ENCODE peak calls at places on chromosomes 6 and 20, in eight cellular contexts. X is tibial nerve; T is stimulated activated CD8-positive, alpha-beta memory T cell treated with anti-CD3 and anti-CD28 coated beads, Interleukin-4, amount 100 ng/mL, for 1 hour; P is astrocyte of the cerebellum; J is activated naive CD4-positive, alpha-beta T cell treated with anti-CD3 and anti-CD28 coated beads, Interleukin-2, amount 50 U/mL, for 16 hours; N is heart left ventricle; W is sciatic nerve; I is MM.1S. U is an unnamed sample.
A peak's percentile ranks its signal among the peaks of the same experiment; 100 is the strongest.

GRCh38 chr20:50416269-50416863 is 93.8 kb upstream of the PTPN1 start:
- DNase-seq in X (no peak), T (no peak), P (no peak), J (no peak), N (no peak), W (no peak), I (no peak), U (no peak)

GRCh38 chr6:437042-437402 is 45.5 kb downstream of the IRF4 start:
- DNase-seq in X (no peak), T (no peak), P (no peak), J (no peak), N (no peak), W (no peak), I (no peak), U (no peak)

GRCh38 chr6:100774681-100775080 is 106.4 kb downstream of the ASCC3 start:
- DNase-seq in X (no peak), T (no peak), P (no peak), J (no peak), N (no peak), W (no peak), I (no peak), U (no peak)

GRCh38 chr20:19811231-19811630 is 53.2 kb downstream of the RIN2 start:
- DNase-seq in X (no peak), T (no peak), P (no peak), J (no peak), N (no peak), W (no peak), I (no peak), U (no peak)

GRCh38 chr6:37990762-37991525 is 171.4 kb downstream of the ZFAND3 start:
- DNase-seq in X (no peak), T (no peak), P (peak; percentile 81), J (no peak), N (no peak), W (no peak), I (no peak), U (no peak)

GRCh38 chr20:63017076-63017825 is 10.5 kb upstream of the BHLHE23 start:
- DNase-seq in X (no peak), T (no peak), P (no peak), J (no peak), N (peak; percentile 56), W (no peak), I (no peak), U (no peak)

GRCh38 chr20:40838516-40838915 is 149.5 kb upstream of the MAFB start:
- DNase-seq in X (no peak), T (no peak), P (no peak), J (no peak), N (no peak), W (no peak), I (no peak), U (no peak)

GRCh38 chr6:141653590-141653989 is 479.1 kb upstream of the GJE1 start:
- DNase-seq in X (no peak), T (no peak), P (no peak), J (no peak), N (no peak), W (no peak), I (peak; percentile 74), U (no peak)

GRCh38 chr6:3022765-3023662 is 23.3 kb downstream of the NQO2 start:
- DNase-seq in X (no peak), T (no peak), P (no peak), J (no peak), N (no peak), W (no peak), I (no peak), U (peak; percentile 35)

GRCh38 chr6:140663094-140663493 is 1288.6 kb upstream of the CITED2 start:
- DNase-seq in X (no peak), T (no peak), P (no peak), J (no peak), N (no peak), W (no peak), I (no peak), U (no peak)

GRCh38 chr6:156111913-156112312 is 656.3 kb upstream of the NOX3 start:
- DNase-seq in X (no peak), T (no peak), P (no peak), J (no peak), N (no peak), W (no peak), I (no peak), U (no peak)

GRCh38 chr6:158711264-158711663 is 61.4 kb downstream of the SYTL3 start:
- DNase-seq in X (no peak), T (no peak), P (no peak), J (no peak), N (no peak), W (no peak), I (no peak), U (no peak)

GRCh38 chr20:47126709-47127108 is 229.8 kb downstream of the ZMYND8 start:
- DNase-seq in X (no peak), T (no peak), P (no peak), J (no peak), N (no peak), W (peak; percentile 35), I (no peak), U (no peak)

GRCh38 chr6:168326294-168327261 is 7.0 kb upstream of the DACT2 start:
- DNase-seq in X (no peak), T (no peak), P (no peak), J (no peak), N (no peak), W (no peak), I (no peak), U (no peak)

GRCh38 chr20:50580016-50580747 is 70.0 kb downstream of the PTPN1 start:
- DNase-seq in X (peak; percentile 48), T (no peak), P (no peak), J (peak; percentile 55), N (peak; percentile 78), W (peak; percentile 85), I (no peak), U (peak; percentile 57)

GRCh38 chr6:32854376-32855178 is 585 bp downstream of the PSMB9 start:
- DNase-seq in X (no peak), T (no peak), P (no peak), J (peak; percentile 64), N (no peak), W (peak; percentile 71), I (peak; percentile 60), U (peak; percentile 76)

GRCh38 chr6:21710908-21711627 is 117.5 kb downstream of the SOX4 start:
- DNase-seq in X (no peak), T (no peak), P (no peak), J (no peak), N (no peak), W (no peak), I (no peak), U (no peak)

GRCh38 chr6:80366721-80367120 is 260.2 kb downstream of the BCKDHB start:
- DNase-seq in X (no peak), T (no peak), P (peak; percentile 42), J (no peak), N (peak; percentile 77), W (no peak), I (no peak), U (no peak)

GRCh38 chr20:341682-342081 is 5.2 kb upstream of the NRSN2 start:
- DNase-seq in X (no peak), T (no peak), P (no peak), J (peak; percentile 65), N (no peak), W (no peak), I (no peak), U (no peak)

GRCh38 chr6:104525677-104526322 is 333.9 kb downstream of the HACE1 start:
- DNase-seq in X (peak; percentile 41), T (peak; percentile 4), P (peak; percentile 45), J (peak; percentile 60), N (peak; percentile 76), W (peak; percentile 78), I (peak; percentile 77), U (peak; percentile 82)

GRCh38 chr6:166484863-166485262 is 101.6 kb downstream of the RAMACL start:
- DNase-seq in X (no peak), T (no peak), P (no peak), J (no peak), N (no peak), W (no peak), I (no peak), U (no peak)

GRCh38 chr20:4476903-4477302 is 244.8 kb upstream of the PRND start:
- DNase-seq in X (no peak), T (no peak), P (peak; percentile 47), J (no peak), N (no peak), W (no peak), I (no peak), U (no peak)

GRCh38 chr20:51661609-51662178 is 106.5 kb downstream of the ATP9A start:
- DNase-seq in X (no peak), T (no peak), P (no peak), J (peak; percentile 29), N (no peak), W (no peak), I (no peak), U (peak; percentile 37)

GRCh38 chr20:22099348-22099747 is 393.9 kb downstream of the PAX1 start:
- DNase-seq in X (no peak), T (no peak), P (no peak), J (no peak), N (no peak), W (no peak), I (peak; percentile 82), U (peak; percentile 2)

GRCh38 chr6:169933251-169933821 is 181.9 kb downstream of the ERMARD start:
- DNase-seq in X (no peak), T (no peak), P (no peak), J (no peak), N (no peak), W (no peak), I (no peak), U (no peak)

GRCh38 chr6:36099872-36100483 is 30.3 kb upstream of the MAPK13 start:
- DNase-seq in X (no peak), T (no peak), P (no peak), J (no peak), N (no peak), W (no peak), I (no peak), U (no peak)

GRCh38 chr20:44231193-44231592 is 15.9 kb upstream of the GDAP1L1 start:
- DNase-seq in X (no peak), T (no peak), P (no peak), J (no peak), N (no peak), W (no peak), I (no peak), U (no peak)

GRCh38 chr6:145669627-145670034 is 65.7 kb downstream of the EPM2A start:
- DNase-seq in X (no peak), T (no peak), P (peak; percentile 28), J (no peak), N (no peak), W (no peak), I (no peak), U (no peak)

GRCh38 chr6:85402071-85402470 is 47.8 kb upstream of the NT5E start:
- DNase-seq in X (no peak), T (no peak), P (no peak), J (no peak), N (no peak), W (no peak), I (no peak), U (no peak)

GRCh38 chr6:166257911-166258318 is 50.3 kb downstream of the PRR18 start:
- DNase-seq in X (no peak), T (no peak), P (no peak), J (peak; percentile 49), N (no peak), W (no peak), I (no peak), U (peak; percentile 71)

GRCh38 chr20:57079016-57080005 is 187.1 kb downstream of the BMP7 start:
- DNase-seq in X (no peak), T (no peak), P (peak; percentile 67), J (no peak), N (no peak), W (no peak), I (no peak), U (no peak)

GRCh38 chr20:2780948-2781347 is 19.5 kb downstream of the CPXM1 start:
- DNase-seq in X (no peak), T (no peak), P (no peak), J (no peak), N (no peak), W (no peak), I (peak; percentile 23), U (no peak)

GRCh38 chr6:16596890-16597331 is 164.3 kb downstream of the ATXN1 start:
- DNase-seq in X (no peak), T (no peak), P (no peak), J (no peak), N (no peak), W (no peak), I (no peak), U (no peak)

GRCh38 chr6:98839788-98840361 is 5.5 kb downstream of the POU3F2 start:
- DNase-seq in X (no peak), T (no peak), P (peak; percentile 49), J (no peak), N (no peak), W (no peak), I (peak; percentile 32), U (no peak)